ENCODE peak calls at places on chromosomes 16 and 17, in nine cellular contexts. S is cardiac muscle cell, I is breast epithelium, U is neural progenitor cell, X is colonic mucosa, P is WTC11, J is epithelial cell of esophagus, K is kidney, V is lower lobe of right lung. R is an unnamed sample.

GRCh38 chr16:3095869-3096268 is 3.2 kb downstream of the ZSCAN10 start:
- DNase-seq in S (no peak), I (no peak), U (no peak), X (no peak), P (no peak), J (no peak), K (peak; percentile 55), V (peak; percentile 71), R (no peak)

GRCh38 chr16:19460397-19460796 is 42.7 kb downstream of the TMC5 start:
- DNase-seq in S (no peak), I (no peak), U (no peak), X (no peak), P (no peak), J (no peak), K (no peak), V (no peak), R (no peak)

GRCh38 chr17:60554377-60554788 is 28.3 kb upstream of the APPBP2 start:
- DNase-seq in S (no peak), I (no peak), U (no peak), X (no peak), P (no peak), J (peak; percentile 57), K (no peak), V (peak; percentile 75), R (no peak)

GRCh38 chr17:40451420-40451819 is 8.2 kb downstream of the IGFBP4 start:
- DNase-seq in S (peak; percentile 82), I (peak; percentile 60), U (no peak), X (peak; percentile 40), P (no peak), J (no peak), K (no peak), V (no peak), R (no peak)

GRCh38 chr17:62819511-62820221 is 11.6 kb upstream of the MARCHF10 start:
- DNase-seq in S (peak; percentile 82), I (peak; percentile 74), U (peak; percentile 67), X (no peak), P (no peak), J (peak; percentile 99), K (peak; percentile 87), V (peak; percentile 83), R (peak; percentile 18)

GRCh38 chr16:1908081-1908633 is 10.1 kb downstream of the HS3ST6 start:
- DNase-seq in S (no peak), I (no peak), U (peak; percentile 5), X (no peak), P (no peak), J (no peak), K (no peak), V (no peak), R (no peak)

GRCh38 chr16:76639685-76640289 is 362.6 kb downstream of the CNTNAP4 start:
- DNase-seq in S (peak; percentile 19), I (no peak), U (peak; percentile 58), X (peak; percentile 23), P (peak; percentile 21), J (peak; percentile 63), K (no peak), V (no peak), R (no peak)

GRCh38 chr17:61698244-61698643 is 107.2 kb upstream of the NACA2 start:
- DNase-seq in S (no peak), I (no peak), U (no peak), X (no peak), P (no peak), J (no peak), K (no peak), V (no peak), R (no peak)

GRCh38 chr17:61490540-61490975 is 38.3 kb downstream of the TBX4 start:
- DNase-seq in S (no peak), I (no peak), U (no peak), X (no peak), P (no peak), J (peak; percentile 93), K (no peak), V (no peak), R (no peak)

GRCh38 chr17:27296427-27296979 is 2.6 kb downstream of the WSB1 start:
- DNase-seq in S (no peak), I (no peak), U (no peak), X (no peak), P (no peak), J (peak; percentile 79), K (no peak), V (no peak), R (no peak)

GRCh38 chr17:50051082-50051576 is 4.8 kb upstream of the ITGA3 start:
- DNase-seq in S (no peak), I (no peak), U (no peak), X (no peak), P (no peak), J (peak; percentile 92), K (peak; percentile 88), V (no peak), R (no peak)

GRCh38 chr17:76371656-76372628 is 12.5 kb upstream of the SPHK1 start:
- DNase-seq in S (no peak), I (no peak), U (no peak), X (no peak), P (no peak), J (peak; percentile 96), K (no peak), V (no peak), R (no peak)

GRCh38 chr16:84911490-84912216 is 91.9 kb downstream of the CRISPLD2 start:
- DNase-seq in S (no peak), I (no peak), U (no peak), X (no peak), P (no peak), J (no peak), K (no peak), V (peak; percentile 58), R (no peak)

GRCh38 chr17:27224526-27225315 is 69.2 kb upstream of the WSB1 start:
- DNase-seq in S (no peak), I (no peak), U (no peak), X (no peak), P (no peak), J (peak; percentile 58), K (no peak), V (no peak), R (no peak)

GRCh38 chr16:14486520-14487303 is 143.3 kb downstream of the PARN start:
- DNase-seq in S (peak; percentile 75), I (peak; percentile 70), U (peak; percentile 36), X (peak; percentile 88), P (no peak), J (peak; percentile 92), K (peak; percentile 79), V (peak; percentile 52), R (peak; percentile 37)

GRCh38 chr16:14490281-14490680 is 139.8 kb downstream of the PARN start:
- DNase-seq in S (no peak), I (no peak), U (no peak), X (no peak), P (no peak), J (no peak), K (no peak), V (no peak), R (no peak)

GRCh38 chr16:14487579-14487978 is 142.5 kb downstream of the PARN start:
- DNase-seq in S (no peak), I (no peak), U (no peak), X (peak; percentile 28), P (no peak), J (no peak), K (no peak), V (no peak), R (no peak)

GRCh38 chr16:14491831-14492529 is 138.1 kb downstream of the PARN start:
- DNase-seq in S (no peak), I (no peak), U (no peak), X (no peak), P (no peak), J (no peak), K (no peak), V (no peak), R (no peak)

GRCh38 chr16:14489460-14489859 is 140.6 kb downstream of the PARN start:
- DNase-seq in S (peak; percentile 54), I (no peak), U (peak; percentile 58), X (no peak), P (peak; percentile 45), J (no peak), K (no peak), V (no peak), R (no peak)
- TF ChIP-seq CTCF in S (peak; percentile 19), I (no peak), U (peak; percentile 43), X (no peak), P (no peak), J (peak; percentile 19), K (peak; percentile 20), V (no peak), R (peak; percentile 50)

GRCh38 chr16:66358231-66358630 is 8.3 kb upstream of the CDH5 start:
- DNase-seq in S (no peak), I (no peak), U (no peak), X (no peak), P (no peak), J (peak; percentile 81), K (no peak), V (no peak), R (no peak)

GRCh38 chr16:66359012-66359411 is 7.5 kb upstream of the CDH5 start:
- DNase-seq in S (peak; percentile 19), I (no peak), U (no peak), X (no peak), P (no peak), J (peak; percentile 84), K (no peak), V (no peak), R (no peak)

GRCh38 chr16:66359811-66360608 is 6.5 kb upstream of the CDH5 start:
- DNase-seq in S (no peak), I (no peak), U (no peak), X (no peak), P (no peak), J (peak; percentile 20), K (no peak), V (no peak), R (no peak)

GRCh38 chr16:66355526-66355925 is 11.0 kb upstream of the CDH5 start:
- DNase-seq in S (no peak), I (no peak), U (no peak), X (no peak), P (no peak), J (no peak), K (no peak), V (no peak), R (no peak)

DNA sequence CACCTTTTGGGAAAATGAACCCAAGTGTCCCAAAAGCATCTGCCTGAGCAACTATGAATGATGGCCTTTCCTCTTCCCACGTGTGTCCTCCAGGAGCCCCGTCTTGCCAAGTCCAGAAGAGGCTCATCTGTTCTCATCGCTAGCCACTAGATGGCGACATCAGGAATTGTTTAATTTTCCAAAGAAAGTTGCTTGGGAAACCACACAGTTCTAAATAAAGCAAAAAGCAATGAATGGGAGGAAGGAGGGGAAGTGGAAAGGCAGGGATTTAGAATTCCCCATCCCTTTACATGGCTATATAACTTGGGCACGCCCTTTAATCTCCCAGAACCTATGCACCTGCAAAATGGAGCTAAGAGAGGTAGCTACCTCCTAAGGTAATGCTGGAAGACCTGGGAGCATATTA is 9.0 kb upstream of the CDH5 start:
- DNase-seq in S (peak; percentile 75), I (no peak), U (peak; percentile 75), X (peak; percentile 57), P (peak; percentile 47), J (peak; percentile 83), K (no peak), V (no peak), R (no peak)
- TF ChIP-seq CTCF in S (peak; percentile 79), I (peak; percentile 74), U (peak; percentile 79), X (peak; percentile 65), P (peak; percentile 52), J (peak; percentile 77), K (peak; percentile 63), V (peak; percentile 74), R (peak; percentile 75)

GRCh38 chr16:75096730-75097129 is 19.9 kb downstream of the LDHD start:
- DNase-seq in S (no peak), I (no peak), U (peak; percentile 47), X (peak; percentile 50), P (peak; percentile 80), J (peak; percentile 87), K (no peak), V (peak; percentile 62), R (no peak)
- TF ChIP-seq CTCF in S (peak; percentile 26), I (peak; percentile 81), U (peak; percentile 50), X (no peak), P (no peak), J (peak; percentile 82), K (no peak), V (peak; percentile 41), R (peak; percentile 66)

GRCh38 chr17:58541249-58541648 is 26.8 kb upstream of the MTMR4 start:
- DNase-seq in S (no peak), I (no peak), U (peak; percentile 37), X (no peak), P (peak; percentile 42), J (peak; percentile 51), K (no peak), V (no peak), R (no peak)
- TF ChIP-seq CTCF in S (peak; percentile 48), I (no peak), U (peak; percentile 54), X (no peak), P (peak; percentile 46), J (peak; percentile 56), K (no peak), V (peak; percentile 14), R (peak; percentile 29)

R was measured in progenitor cell of endocrine pancreas.